ENCODE peak calls at places on chromosome X, in eight cellular contexts. One of them, this sample, is unnamed.

GRCh38 chrX:115702982-115703381 is 142.0 kb downstream of the PLS3 start:
- DNase-seq in uterus: no peak
- DNase-seq in psoas muscle: no peak
- DNase-seq in ovary: no peak
- DNase-seq in heart left ventricle: no peak
- DNase-seq in tibial artery: no peak
- DNase-seq in A549: no peak
- DNase-seq in CD4-positive, alpha-beta memory T cell: no peak
- DNase-seq in this sample: no peak

GRCh38 chrX:124736553-124737240 is 390.3 kb downstream of the SH2D1A start:
- DNase-seq in uterus: no peak
- DNase-seq in psoas muscle: no peak
- DNase-seq in ovary: no peak
- DNase-seq in heart left ventricle: no peak
- DNase-seq in tibial artery: no peak
- DNase-seq in A549: no peak
- DNase-seq in CD4-positive, alpha-beta memory T cell: peak; percentile 65
- DNase-seq in this sample: no peak

GRCh38 chrX:17759990-17760389 is 22.7 kb downstream of the SCML1 start:
- DNase-seq in uterus: no peak
- DNase-seq in psoas muscle: no peak
- DNase-seq in ovary: no peak
- DNase-seq in heart left ventricle: no peak
- DNase-seq in tibial artery: no peak
- DNase-seq in A549: no peak
- DNase-seq in CD4-positive, alpha-beta memory T cell: no peak
- DNase-seq in this sample: no peak

GRCh38 chrX:149453030-149453429 is 52.1 kb downstream of the IDS start:
- DNase-seq in uterus: no peak
- DNase-seq in psoas muscle: no peak
- DNase-seq in ovary: no peak
- DNase-seq in heart left ventricle: no peak
- DNase-seq in tibial artery: no peak
- DNase-seq in A549: peak; percentile 13
- DNase-seq in CD4-positive, alpha-beta memory T cell: no peak
- DNase-seq in this sample: no peak

GRCh38 chrX:68684291-68684918 is 36.9 kb downstream of the STARD8 start:
- DNase-seq in uterus: peak; percentile 51
- DNase-seq in psoas muscle: peak; percentile 49
- DNase-seq in ovary: no peak
- DNase-seq in heart left ventricle: peak; percentile 83
- DNase-seq in tibial artery: peak; percentile 72
- DNase-seq in A549: no peak
- DNase-seq in CD4-positive, alpha-beta memory T cell: no peak
- DNase-seq in this sample: peak; percentile 67

GRCh38 chrX:18886344-18887161 is 97.4 kb downstream of the PHKA2 start:
- DNase-seq in uterus: peak; percentile 76
- DNase-seq in psoas muscle: peak; percentile 77
- DNase-seq in ovary: peak; percentile 78
- DNase-seq in heart left ventricle: peak; percentile 83
- DNase-seq in tibial artery: peak; percentile 91
- DNase-seq in A549: peak; percentile 84
- DNase-seq in CD4-positive, alpha-beta memory T cell: peak; percentile 42
- DNase-seq in this sample: peak; percentile 84

GRCh38 chrX:106612403-106612789 is 618 bp downstream of the RADX start:
- DNase-seq in uterus: no peak
- DNase-seq in psoas muscle: no peak
- DNase-seq in ovary: no peak
- DNase-seq in heart left ventricle: no peak
- DNase-seq in tibial artery: no peak
- DNase-seq in A549: no peak
- DNase-seq in CD4-positive, alpha-beta memory T cell: no peak
- DNase-seq in this sample: no peak

GRCh38 chrX:136146614-136147319 is 566 bp upstream of the FHL1 start:
- DNase-seq in uterus: no peak
- DNase-seq in psoas muscle: peak; percentile 24
- DNase-seq in ovary: no peak
- DNase-seq in heart left ventricle: no peak
- DNase-seq in tibial artery: no peak
- DNase-seq in A549: no peak
- DNase-seq in CD4-positive, alpha-beta memory T cell: peak; percentile 13
- DNase-seq in this sample: no peak

GRCh38 chrX:78725257-78725656 is 22.3 kb upstream of the LPAR4 start:
- DNase-seq in uterus: no peak
- DNase-seq in psoas muscle: no peak
- DNase-seq in ovary: no peak
- DNase-seq in heart left ventricle: no peak
- DNase-seq in tibial artery: no peak
- DNase-seq in A549: no peak
- DNase-seq in CD4-positive, alpha-beta memory T cell: no peak
- DNase-seq in this sample: no peak

DNA sequence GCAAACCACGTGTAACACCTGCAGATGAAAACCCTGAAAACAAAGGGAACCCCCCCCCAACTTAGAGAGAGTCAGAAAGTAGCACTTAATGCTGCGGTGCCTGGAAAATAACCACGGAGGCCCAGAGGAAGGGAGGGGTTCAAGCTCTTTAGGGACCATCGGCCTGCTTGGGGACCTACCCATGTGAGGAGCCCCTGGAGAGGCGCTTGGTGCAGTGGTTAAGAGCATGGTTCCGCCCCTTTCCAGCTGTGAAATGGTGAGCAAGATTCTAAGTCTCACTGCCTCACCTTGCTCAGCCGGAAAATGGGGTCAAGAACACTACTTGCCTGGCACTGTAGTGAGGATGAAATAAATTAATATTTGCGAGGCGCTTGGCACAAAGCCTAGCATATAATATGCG is 13.8 kb downstream of the SLC25A5 start:
- DNase-seq in uterus: no peak
- DNase-seq in psoas muscle: no peak
- DNase-seq in ovary: no peak
- DNase-seq in heart left ventricle: no peak
- DNase-seq in tibial artery: no peak
- DNase-seq in A549: no peak
- DNase-seq in CD4-positive, alpha-beta memory T cell: no peak
- DNase-seq in this sample: no peak
- H3K4me3 ChIP-seq in uterus: peak overlapping the region; percentile 14
- H3K4me3 ChIP-seq in psoas muscle: peak overlapping the region; percentile 63
- H3K4me3 ChIP-seq in ovary: no peak overlapping the region
- H3K4me3 ChIP-seq in heart left ventricle: peak overlapping the region; percentile 61
- H3K4me3 ChIP-seq in tibial artery: peak overlapping the region; percentile 53
- H3K4me3 ChIP-seq in A549: peak overlapping the region; percentile 31
- H3K4me3 ChIP-seq in CD4-positive, alpha-beta memory T cell: peak overlapping the region; percentile 43
- H3K4me3 ChIP-seq in this sample: peak overlapping the region; percentile 46

GRCh38 chrX:9758239-9758638 is 7.4 kb downstream of the GPR143 start:
- DNase-seq in uterus: no peak
- DNase-seq in psoas muscle: no peak
- DNase-seq in ovary: no peak
- DNase-seq in heart left ventricle: no peak
- DNase-seq in tibial artery: no peak
- DNase-seq in A549: no peak
- DNase-seq in CD4-positive, alpha-beta memory T cell: no peak
- DNase-seq in this sample: no peak
- H3K4me1 ChIP-seq in uterus: no peaks in the 10 kb centered on the region
- H3K4me1 ChIP-seq in psoas muscle: no peaks in the 10 kb centered on the region
- H3K4me1 ChIP-seq in ovary: no peaks in the 10 kb centered on the region
- H3K4me1 ChIP-seq in heart left ventricle: no peaks in the 10 kb centered on the region
- H3K4me1 ChIP-seq in tibial artery: no peaks in the 10 kb centered on the region
- H3K4me1 ChIP-seq in A549: no peaks in the 10 kb centered on the region
- H3K4me1 ChIP-seq in CD4-positive, alpha-beta memory T cell: no peaks in the 10 kb centered on the region
- H3K4me1 ChIP-seq in this sample: no peaks in the 10 kb centered on the region

GRCh38 chrX:41922125-41922521 is 1.2 kb downstream of the CASK start:
- DNase-seq in uterus: no peak
- DNase-seq in psoas muscle: no peak
- DNase-seq in ovary: no peak
- DNase-seq in heart left ventricle: no peak
- DNase-seq in tibial artery: no peak
- DNase-seq in A549: no peak
- DNase-seq in CD4-positive, alpha-beta memory T cell: peak; percentile 22
- DNase-seq in this sample: no peak

GRCh38 chrX:41923257-41923924 is at the start of gene CASK:
- DNase-seq in uterus: peak; percentile 91
- DNase-seq in psoas muscle: peak; percentile 93
- DNase-seq in ovary: peak; percentile 94
- DNase-seq in heart left ventricle: peak; percentile 96
- DNase-seq in tibial artery: peak; percentile 96
- DNase-seq in A549: peak; percentile 93
- DNase-seq in CD4-positive, alpha-beta memory T cell: peak; percentile 88
- DNase-seq in this sample: peak; percentile 94

GRCh38 chrX:41922694-41923171 is 621 bp downstream of the CASK start:
- DNase-seq in uterus: peak; percentile 22
- DNase-seq in psoas muscle: peak; percentile 25
- DNase-seq in ovary: peak; percentile 62
- DNase-seq in heart left ventricle: peak; percentile 62
- DNase-seq in tibial artery: peak; percentile 57
- DNase-seq in A549: peak; percentile 26
- DNase-seq in CD4-positive, alpha-beta memory T cell: peak; percentile 40
- DNase-seq in this sample: peak; percentile 47

GRCh38 chrX:41919870-41920269 is 3.5 kb downstream of the CASK start:
- DNase-seq in uterus: no peak
- DNase-seq in psoas muscle: no peak
- DNase-seq in ovary: no peak
- DNase-seq in heart left ventricle: no peak
- DNase-seq in tibial artery: no peak
- DNase-seq in A549: no peak
- DNase-seq in CD4-positive, alpha-beta memory T cell: no peak
- DNase-seq in this sample: no peak

DNA sequence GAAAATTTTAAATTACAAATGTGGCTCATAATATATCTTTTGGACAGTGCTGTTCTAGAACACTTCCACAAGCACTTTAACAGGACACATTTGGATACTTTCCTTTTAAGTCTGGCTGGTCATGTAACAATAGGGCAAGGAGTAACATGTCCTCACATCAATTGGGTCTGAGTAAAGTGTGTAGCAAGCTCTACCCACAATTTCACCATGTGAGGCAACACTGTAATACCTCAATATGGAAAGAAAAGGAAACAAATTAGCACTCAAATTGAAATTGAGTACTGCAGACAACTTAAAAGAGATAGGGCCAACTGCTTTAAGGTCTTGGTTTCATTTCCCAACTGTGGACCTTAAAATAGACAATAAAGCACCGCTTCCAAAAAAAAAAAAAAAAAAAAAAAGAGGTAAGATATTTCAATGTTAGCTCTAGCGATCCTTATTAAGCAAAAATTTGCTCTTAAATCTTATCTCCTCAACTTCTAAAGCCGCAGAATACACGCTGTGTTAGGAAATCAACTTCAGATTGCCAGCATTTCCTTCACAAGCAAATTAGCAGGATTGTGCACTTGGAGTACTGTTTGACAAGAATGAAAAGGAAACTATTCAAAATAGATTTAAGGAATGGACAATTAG is 1.7 kb downstream of the CASK start:
- DNase-seq in uterus: no peak
- DNase-seq in psoas muscle: no peak
- DNase-seq in ovary: no peak
- DNase-seq in heart left ventricle: no peak
- DNase-seq in tibial artery: no peak
- DNase-seq in A549: no peak
- DNase-seq in CD4-positive, alpha-beta memory T cell: no peak
- DNase-seq in this sample: no peak
- H3K4me3 ChIP-seq in uterus: peak overlapping the region; percentile 46
- H3K4me3 ChIP-seq in psoas muscle: peak overlapping the region; percentile 73
- H3K4me3 ChIP-seq in ovary: peak overlapping the region; percentile 56
- H3K4me3 ChIP-seq in heart left ventricle: peak overlapping the region; percentile 82
- H3K4me3 ChIP-seq in tibial artery: peak overlapping the region; percentile 76
- H3K4me3 ChIP-seq in A549: peak overlapping the region; percentile 63
- H3K4me3 ChIP-seq in CD4-positive, alpha-beta memory T cell: peak overlapping the region; percentile 72
- H3K4me3 ChIP-seq in this sample: peak overlapping the region; percentile 64

GRCh38 chrX:38669425-38669824 is 108.1 kb downstream of the TSPAN7 start:
- DNase-seq in uterus: no peak
- DNase-seq in psoas muscle: no peak
- DNase-seq in ovary: no peak
- DNase-seq in heart left ventricle: no peak
- DNase-seq in tibial artery: no peak
- DNase-seq in A549: no peak
- DNase-seq in CD4-positive, alpha-beta memory T cell: peak; percentile 13
- DNase-seq in this sample: no peak
- H3K4me1 ChIP-seq in uterus: no peaks in the 10 kb centered on the region
- H3K4me1 ChIP-seq in psoas muscle: no peaks in the 10 kb centered on the region
- H3K4me1 ChIP-seq in ovary: no peaks in the 10 kb centered on the region
- H3K4me1 ChIP-seq in heart left ventricle: no peaks in the 10 kb centered on the region
- H3K4me1 ChIP-seq in tibial artery: no peaks in the 10 kb centered on the region
- H3K4me1 ChIP-seq in A549: no peaks in the 10 kb centered on the region
- H3K4me1 ChIP-seq in CD4-positive, alpha-beta memory T cell: peaks cover 7% of the 10 kb centered on the region
- H3K4me1 ChIP-seq in this sample: no peaks in the 10 kb centered on the region

GRCh38 chrX:418927-419729 is 32.4 kb upstream of the PPP2R3B start:
- DNase-seq in uterus: no peak
- DNase-seq in psoas muscle: no peak
- DNase-seq in ovary: no peak
- DNase-seq in heart left ventricle: no peak
- DNase-seq in tibial artery: no peak
- DNase-seq in A549: no peak
- DNase-seq in CD4-positive, alpha-beta memory T cell: no peak
- DNase-seq in this sample: peak; percentile 39
- H3K4me3 ChIP-seq in uterus: no peak overlapping the region
- H3K4me3 ChIP-seq in psoas muscle: no peak overlapping the region
- H3K4me3 ChIP-seq in ovary: no peak overlapping the region
- H3K4me3 ChIP-seq in heart left ventricle: no peak overlapping the region
- H3K4me3 ChIP-seq in tibial artery: no peak overlapping the region
- H3K4me3 ChIP-seq in A549: no peak overlapping the region
- H3K4me3 ChIP-seq in CD4-positive, alpha-beta memory T cell: no peak overlapping the region
- H3K4me3 ChIP-seq in this sample: no peak overlapping the region

GRCh38 chrX:40087574-40088298 is 10.0 kb downstream of the BCOR start:
- DNase-seq in uterus: no peak
- DNase-seq in psoas muscle: no peak
- DNase-seq in ovary: no peak
- DNase-seq in heart left ventricle: no peak
- DNase-seq in tibial artery: no peak
- DNase-seq in A549: no peak
- DNase-seq in CD4-positive, alpha-beta memory T cell: no peak
- DNase-seq in this sample: no peak

GRCh38 chrX:40085086-40085551 is 12.6 kb downstream of the BCOR start:
- DNase-seq in uterus: no peak
- DNase-seq in psoas muscle: no peak
- DNase-seq in ovary: no peak
- DNase-seq in heart left ventricle: no peak
- DNase-seq in tibial artery: no peak
- DNase-seq in A549: no peak
- DNase-seq in CD4-positive, alpha-beta memory T cell: no peak
- DNase-seq in this sample: no peak

GRCh38 chrX:40085714-40086113 is 12.0 kb downstream of the BCOR start:
- DNase-seq in uterus: no peak
- DNase-seq in psoas muscle: no peak
- DNase-seq in ovary: no peak
- DNase-seq in heart left ventricle: no peak
- DNase-seq in tibial artery: peak; percentile 80
- DNase-seq in A549: no peak
- DNase-seq in CD4-positive, alpha-beta memory T cell: no peak
- DNase-seq in this sample: no peak

GRCh38 chrX:40088299-40088625 is 9.5 kb downstream of the BCOR start:
- DNase-seq in uterus: no peak
- DNase-seq in psoas muscle: no peak
- DNase-seq in ovary: no peak
- DNase-seq in heart left ventricle: no peak
- DNase-seq in tibial artery: no peak
- DNase-seq in A549: no peak
- DNase-seq in CD4-positive, alpha-beta memory T cell: no peak
- DNase-seq in this sample: no peak

GRCh38 chrX:40086569-40087335 is 11.0 kb downstream of the BCOR start:
- DNase-seq in uterus: no peak
- DNase-seq in psoas muscle: no peak
- DNase-seq in ovary: no peak
- DNase-seq in heart left ventricle: no peak
- DNase-seq in tibial artery: no peak
- DNase-seq in A549: no peak
- DNase-seq in CD4-positive, alpha-beta memory T cell: no peak
- DNase-seq in this sample: no peak
- H3K4me1 ChIP-seq in uterus: no peaks in the 10 kb centered on the region
- H3K4me1 ChIP-seq in psoas muscle: peaks cover 37% of the 10 kb centered on the region
- H3K4me1 ChIP-seq in ovary: peaks cover 9% of the 10 kb centered on the region
- H3K4me1 ChIP-seq in heart left ventricle: peaks cover 64% of the 10 kb centered on the region
- H3K4me1 ChIP-seq in tibial artery: peaks cover 23% of the 10 kb centered on the region
- H3K4me1 ChIP-seq in A549: peaks cover 43% of the 10 kb centered on the region
- H3K4me1 ChIP-seq in CD4-positive, alpha-beta memory T cell: peaks cover 84% of the 10 kb centered on the region
- H3K4me1 ChIP-seq in this sample: peaks cover 69% of the 10 kb centered on the region